ENCODE peak calls at places on chromosomes 1 and 21, in four cellular contexts. One of them, this sample, is unnamed.

GRCh38 chr1:184385863-184386262 is 966 bp upstream of the C1orf21 start:
- DNase-seq in CD8-positive, alpha-beta T cell: no peak
- DNase-seq in OCI-LY7: no peak
- DNase-seq in IMR-90: no peak
- DNase-seq in this sample: no peak

GRCh38 chr1:28887418-28887834 is 26.9 kb upstream of the EPB41 start:
- DNase-seq in CD8-positive, alpha-beta T cell: peak
- DNase-seq in IMR-90: no peak
- DNase-seq in OCI-LY7: peak
- DNase-seq in this sample: no peak

GRCh38 chr1:36369061-36369470 is 16.7 kb downstream of the STK40 start:
- DNase-seq in OCI-LY7: peak
- DNase-seq in IMR-90: peak
- DNase-seq in CD8-positive, alpha-beta T cell: peak
- DNase-seq in this sample: peak

GRCh38 chr1:225519166-225519863 is 91.5 kb upstream of the LBR start:
- DNase-seq in IMR-90: peak
- DNase-seq in CD8-positive, alpha-beta T cell: no peak
- DNase-seq in OCI-LY7: no peak
- DNase-seq in this sample: no peak

GRCh38 chr1:108140177-108140576 is 60.0 kb downstream of the SLC25A24 start:
- DNase-seq in IMR-90: no peak
- DNase-seq in OCI-LY7: no peak
- DNase-seq in CD8-positive, alpha-beta T cell: no peak
- DNase-seq in this sample: no peak

GRCh38 chr1:203354246-203354645 is 3.3 kb upstream of the FMOD start:
- DNase-seq in IMR-90: peak
- DNase-seq in CD8-positive, alpha-beta T cell: no peak
- DNase-seq in OCI-LY7: no peak
- DNase-seq in this sample: no peak

GRCh38 chr1:211928222-211928856 is 97.8 kb upstream of the LPGAT1 start:
- DNase-seq in IMR-90: no peak
- DNase-seq in CD8-positive, alpha-beta T cell: no peak
- DNase-seq in OCI-LY7: no peak
- DNase-seq in this sample: peak

GRCh38 chr1:112737573-112737972 is 22.4 kb upstream of the PPM1J start:
- DNase-seq in OCI-LY7: no peak
- DNase-seq in CD8-positive, alpha-beta T cell: no peak
- DNase-seq in IMR-90: no peak
- DNase-seq in this sample: no peak

GRCh38 chr1:52142220-52143153 is 598 bp downstream of the ZFYVE9 start:
- DNase-seq in OCI-LY7: peak
- DNase-seq in IMR-90: peak
- DNase-seq in CD8-positive, alpha-beta T cell: peak
- DNase-seq in this sample: peak

GRCh38 chr1:22600071-22600816 is 36.2 kb upstream of the C1QA start:
- DNase-seq in OCI-LY7: no peak
- DNase-seq in CD8-positive, alpha-beta T cell: no peak
- DNase-seq in IMR-90: no peak
- DNase-seq in this sample: peak

GRCh38 chr1:89739013-89739843 is 81.6 kb upstream of the LRRC8D start:
- DNase-seq in CD8-positive, alpha-beta T cell: no peak
- DNase-seq in IMR-90: peak
- DNase-seq in OCI-LY7: no peak
- DNase-seq in this sample: peak

GRCh38 chr1:244834596-244835275 is 722 bp upstream of the COX20 start:
- DNase-seq in OCI-LY7: peak
- DNase-seq in IMR-90: peak
- DNase-seq in CD8-positive, alpha-beta T cell: peak
- DNase-seq in this sample: peak

GRCh38 chr1:221470000-221470698 is 271.7 kb downstream of the DUSP10 start:
- DNase-seq in CD8-positive, alpha-beta T cell: no peak
- DNase-seq in OCI-LY7: no peak
- DNase-seq in IMR-90: peak
- DNase-seq in this sample: no peak

GRCh38 chr1:1677718-1678580 is 14.6 kb downstream of the SLC35E2B start:
- DNase-seq in CD8-positive, alpha-beta T cell: peak
- DNase-seq in IMR-90: no peak
- DNase-seq in OCI-LY7: peak
- DNase-seq in this sample: no peak

GRCh38 chr1:217453816-217454215 is 177.1 kb downstream of the GPATCH2 start:
- DNase-seq in CD8-positive, alpha-beta T cell: no peak
- DNase-seq in OCI-LY7: no peak
- DNase-seq in IMR-90: no peak
- DNase-seq in this sample: no peak
- TF ChIP-seq CTCF in CD8-positive, alpha-beta T cell: no peak
- TF ChIP-seq CTCF in OCI-LY7: no peak
- TF ChIP-seq CTCF in IMR-90: no peak
- TF ChIP-seq CTCF in this sample: no peak

GRCh38 chr1:46516140-46516539 is 26.5 kb downstream of the DMBX1 start:
- DNase-seq in IMR-90: no peak
- DNase-seq in OCI-LY7: no peak
- DNase-seq in CD8-positive, alpha-beta T cell: no peak
- DNase-seq in this sample: no peak
- H3K27ac ChIP-seq in IMR-90: no peak
- H3K27ac ChIP-seq in OCI-LY7: no peak
- H3K27ac ChIP-seq in CD8-positive, alpha-beta T cell: no peak
- H3K27ac ChIP-seq in this sample: peak

GRCh38 chr1:182391028-182391361 is 595 bp downstream of the GLUL start:
- DNase-seq in OCI-LY7: no peak
- DNase-seq in IMR-90: no peak
- DNase-seq in CD8-positive, alpha-beta T cell: no peak
- DNase-seq in this sample: no peak
- TF ChIP-seq CTCF in OCI-LY7: no peak
- TF ChIP-seq CTCF in IMR-90: no peak
- TF ChIP-seq CTCF in CD8-positive, alpha-beta T cell: no peak
- TF ChIP-seq CTCF in this sample: no peak

GRCh38 chr21:28885853-28886177 is 106.9 kb downstream of the LTN1 start:
- DNase-seq in OCI-LY7: no peak
- DNase-seq in CD8-positive, alpha-beta T cell: no peak
- DNase-seq in IMR-90: no peak
- DNase-seq in this sample: no peak
- H3K27ac ChIP-seq in OCI-LY7: no peak
- H3K27ac ChIP-seq in CD8-positive, alpha-beta T cell: peak
- H3K27ac ChIP-seq in IMR-90: no peak
- H3K27ac ChIP-seq in this sample: no peak

This sample was measured in RWPE1.